ENCODE peak calls at places on chromosome 22, in five cellular contexts. G is thyroid gland; I is MM.1S; F is CD8-positive, alpha-beta memory T cell; Q is sigmoid colon. A is an unnamed sample.
A peak's percentile ranks its signal among the peaks of the same experiment; 100 is the strongest.

GRCh38 chr22:26447594-26448329 is 18.7 kb downstream of the ASPHD2 start:
- DNase-seq in G (no peak), I (no peak), F (no peak), Q (no peak), A (no peak)

GRCh38 chr22:46770726-46771125 is 8.3 kb downstream of the TBC1D22A start:
- DNase-seq in G (no peak), I (no peak), F (no peak), Q (no peak), A (no peak)

GRCh38 chr22:33013531-33014162 is 44.5 kb downstream of the SYN3 start:
- DNase-seq in G (no peak), I (no peak), F (no peak), Q (no peak), A (no peak)

GRCh38 chr22:37486224-37486845 is at the start of gene MFNG:
- DNase-seq in G (peak; percentile 50), I (peak; percentile 93), F (peak; percentile 71), Q (peak; percentile 77), A (peak; percentile 54)

GRCh38 chr22:35995772-35996171 is 32.9 kb downstream of the RBFOX2 start:
- DNase-seq in G (peak; percentile 24), I (no peak), F (no peak), Q (peak; percentile 95), A (no peak)

GRCh38 chr22:32204211-32204855 is 540 bp downstream of the RFPL2 start:
- DNase-seq in G (peak; percentile 46), I (no peak), F (peak; percentile 41), Q (no peak), A (peak; percentile 32)

GRCh38 chr22:28018461-28018927 is 99.4 kb upstream of the PITPNB start:
- DNase-seq in G (no peak), I (no peak), F (no peak), Q (peak; percentile 44), A (no peak)

GRCh38 chr22:46574993-46575914 is 37.8 kb upstream of the CELSR1 start:
- DNase-seq in G (no peak), I (peak; percentile 16), F (no peak), Q (peak; percentile 65), A (peak; percentile 44)

GRCh38 chr22:36977401-36977861 is 41.8 kb downstream of the TST start:
- DNase-seq in G (peak; percentile 46), I (peak; percentile 72), F (peak; percentile 72), Q (peak; percentile 74), A (peak; percentile 70)

GRCh38 chr22:45101828-45102227 is 61.9 kb upstream of the NUP50 start:
- DNase-seq in G (peak; percentile 35), I (peak; percentile 39), F (no peak), Q (peak; percentile 78), A (peak; percentile 74)

GRCh38 chr22:49760630-49761571 is 66.8 kb downstream of the BRD1 start:
- DNase-seq in G (no peak), I (peak; percentile 70), F (no peak), Q (no peak), A (no peak)

GRCh38 chr22:35023692-35024363 is 42.1 kb upstream of the ISX start:
- DNase-seq in G (peak; percentile 51), I (peak; percentile 65), F (peak; percentile 3), Q (no peak), A (peak; percentile 48)

GRCh38 chr22:29630987-29631386 is 27.6 kb downstream of the NF2 start:
- DNase-seq in G (no peak), I (no peak), F (no peak), Q (no peak), A (no peak)

GRCh38 chr22:40116496-40117200 is 61.1 kb upstream of the TNRC6B start:
- DNase-seq in G (no peak), I (no peak), F (peak; percentile 21), Q (no peak), A (no peak)

GRCh38 chr22:36192601-36193000 is 9.0 kb downstream of the APOL4 start:
- DNase-seq in G (no peak), I (no peak), F (no peak), Q (no peak), A (no peak)

GRCh38 chr22:44972363-44973083 is 37.3 kb downstream of the PHF21B start:
- DNase-seq in G (no peak), I (no peak), F (no peak), Q (no peak), A (no peak)

GRCh38 chr22:29040385-29041275 is 21.0 kb downstream of the C22orf31 start:
- DNase-seq in G (peak; percentile 80), I (peak; percentile 69), F (peak; percentile 46), Q (peak; percentile 81), A (no peak)

GRCh38 chr22:46674367-46674781 is 54.2 kb downstream of the GRAMD4 start:
- DNase-seq in G (peak; percentile 55), I (no peak), F (peak; percentile 74), Q (peak; percentile 83), A (no peak)

GRCh38 chr22:45170001-45170466 is 6.3 kb downstream of the NUP50 start:
- DNase-seq in G (no peak), I (peak; percentile 39), F (no peak), Q (no peak), A (no peak)

GRCh38 chr22:45127866-45128265 is 35.9 kb upstream of the NUP50 start:
- DNase-seq in G (no peak), I (no peak), F (no peak), Q (no peak), A (no peak)

GRCh38 chr22:44425356-44425755 is 72.7 kb downstream of the RTL6 start:
- DNase-seq in G (no peak), I (no peak), F (no peak), Q (peak; percentile 37), A (no peak)

GRCh38 chr22:30998329-30998728 is 29.3 kb downstream of the TUG1 start:
- DNase-seq in G (no peak), I (no peak), F (no peak), Q (no peak), A (no peak)

GRCh38 chr22:36454916-36455570 is 26.4 kb downstream of the TXN2 start:
- DNase-seq in G (peak; percentile 91), I (peak; percentile 97), F (peak; percentile 96), Q (peak; percentile 97), A (peak; percentile 73)

GRCh38 chr22:36463783-36464184 is 17.7 kb downstream of the TXN2 start:
- DNase-seq in G (no peak), I (no peak), F (no peak), Q (peak; percentile 71), A (no peak)

GRCh38 chr22:23801886-23802377 is 15.2 kb downstream of the SMARCB1 start:
- DNase-seq in G (no peak), I (no peak), F (no peak), Q (no peak), A (no peak)
- H3K4me1 ChIP-seq in G (peaks cover 9% of the 10 kb centered on the region), I (peaks cover 14% of the 10 kb centered on the region), F (no peaks in the 10 kb centered on the region), Q (no peaks in the 10 kb centered on the region), A (no peaks in the 10 kb centered on the region)

DNA sequence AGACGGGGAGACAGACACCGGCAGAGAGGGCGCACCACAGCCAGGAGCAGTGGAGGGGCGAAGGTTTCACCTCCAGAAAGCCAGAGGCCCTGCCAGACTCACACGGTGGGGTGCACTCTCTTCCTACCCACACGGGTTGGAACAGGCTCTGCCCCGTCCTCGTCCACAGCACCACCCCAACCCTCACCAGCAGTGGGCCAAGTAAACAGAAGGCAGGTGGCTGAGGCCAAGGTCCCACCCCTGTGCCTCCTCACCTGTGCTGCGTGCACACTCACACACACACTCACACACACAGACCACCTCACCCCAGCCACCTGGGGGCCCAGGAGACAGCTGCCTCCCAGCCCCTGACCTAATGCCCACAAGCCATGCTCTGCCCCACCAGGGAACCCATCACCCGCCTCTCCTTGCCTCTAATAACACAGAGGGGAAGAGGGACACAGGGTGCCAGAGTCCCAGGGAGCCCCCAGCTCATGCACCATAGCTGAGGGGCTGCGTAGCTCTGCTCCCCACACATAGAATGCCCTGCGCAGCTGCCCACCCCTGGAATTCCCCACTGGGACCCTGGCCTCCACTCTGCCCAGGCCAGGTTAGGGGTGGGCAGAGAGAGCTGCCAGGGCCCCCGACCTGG is 3.1 kb downstream of the CYB5R3 start:
- DNase-seq in G (peak; percentile 69), I (no peak), F (no peak), Q (no peak), A (no peak)
- H3K27ac ChIP-seq in G (peak overlapping the region; percentile 96), I (no peak overlapping the region), F (no peak overlapping the region), Q (peak overlapping the region; percentile 96), A (no peak overlapping the region)

DNA sequence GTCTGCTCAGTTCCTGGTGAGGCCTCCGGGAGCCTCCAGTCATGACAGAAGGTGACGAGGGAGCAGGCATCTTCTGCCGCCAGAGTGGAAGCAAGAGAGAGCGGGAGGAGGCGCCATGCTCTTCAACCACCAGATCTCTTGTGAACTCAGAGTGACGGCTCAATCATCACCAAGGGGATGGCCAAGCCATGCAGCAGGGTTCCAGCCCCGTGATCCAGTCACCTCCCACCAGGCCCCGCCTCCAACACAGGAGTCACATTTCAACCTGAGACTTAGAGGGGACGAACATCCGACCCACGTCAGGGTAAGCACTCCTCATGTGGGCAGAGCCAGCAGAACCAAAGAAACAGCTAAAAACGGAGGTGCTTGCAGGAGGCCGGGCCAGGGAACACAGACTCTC is 1470.5 kb downstream of the BRD1 start:
- DNase-seq in G (no peak), I (no peak), F (no peak), Q (peak; percentile 37), A (no peak)
- H3K4me1 ChIP-seq in G (no peaks in the 10 kb centered on the region), I (peaks cover 6% of the 10 kb centered on the region), F (no peaks in the 10 kb centered on the region), Q (no peaks in the 10 kb centered on the region), A (peaks cover 30% of the 10 kb centered on the region)

GRCh38 chr22:21923163-21923561 is 29.5 kb downstream of the PPM1F start:
- DNase-seq in G (no peak), I (no peak), F (no peak), Q (no peak), A (no peak)

GRCh38 chr22:21921184-21921721 is 31.4 kb downstream of the PPM1F start:
- DNase-seq in G (no peak), I (no peak), F (no peak), Q (no peak), A (no peak)

GRCh38 chr22:21921729-21922128 is 30.9 kb downstream of the PPM1F start:
- DNase-seq in G (no peak), I (no peak), F (no peak), Q (no peak), A (no peak)

GRCh38 chr22:21920341-21921183 is 32.1 kb downstream of the PPM1F start:
- DNase-seq in G (no peak), I (no peak), F (no peak), Q (no peak), A (no peak)

GRCh38 chr22:21922370-21923162 is 30.1 kb downstream of the PPM1F start:
- DNase-seq in G (no peak), I (no peak), F (no peak), Q (no peak), A (no peak)
- H3K27ac ChIP-seq in G (no peak overlapping the region), I (no peak overlapping the region), F (no peak overlapping the region), Q (no peak overlapping the region), A (no peak overlapping the region)

GRCh38 chr22:24563246-24563645 is 7.4 kb downstream of the SNRPD3 start:
- DNase-seq in G (no peak), I (no peak), F (no peak), Q (no peak), A (no peak)

GRCh38 chr22:24564376-24565058 is 8.7 kb downstream of the SNRPD3 start:
- DNase-seq in G (no peak), I (no peak), F (no peak), Q (no peak), A (no peak)

GRCh38 chr22:24567668-24568067 is 11.9 kb downstream of the SNRPD3 start:
- DNase-seq in G (no peak), I (no peak), F (no peak), Q (no peak), A (no peak)

GRCh38 chr22:24566899-24567511 is 11.2 kb downstream of the SNRPD3 start:
- DNase-seq in G (peak; percentile 63), I (no peak), F (no peak), Q (no peak), A (no peak)

GRCh38 chr22:24565077-24565476 is 9.3 kb downstream of the SNRPD3 start:
- DNase-seq in G (no peak), I (no peak), F (no peak), Q (no peak), A (no peak)
- H3K4me1 ChIP-seq in G (peaks cover 15% of the 10 kb centered on the region), I (no peaks in the 10 kb centered on the region), F (peaks cover 43% of the 10 kb centered on the region), Q (peaks cover 36% of the 10 kb centered on the region), A (no peaks in the 10 kb centered on the region)

A was measured in A549.